ENCODE peak calls at places on chromosome 10, in ten cellular contexts. U is ecto neural progenitor cell; Z is iris pigment epithelial cell; P is epithelial cell of prostate; S is RWPE1; C is activated CD4-positive, alpha-beta T cell treated with anti-CD3 and anti-CD28 coated beads, Interleukin-2, amount 50 U/mL, for 24 hours; R is progenitor cell of endocrine pancreas; K is RWPE2; T is GM04503; Y is spleen. X is an unnamed sample.

GRCh38 chr10:86642499-86642898 is 11.8 kb upstream of the OPN4 start:
- DNase-seq in T (no peak), R (no peak), P (peak), K (no peak), Y (no peak), S (peak), Z (peak), U (no peak), C (no peak), X (no peak)

GRCh38 chr10:132422931-132423813 is 26.2 kb downstream of the PWWP2B start:
- DNase-seq in P (no peak), T (no peak), C (no peak), K (no peak), U (no peak), Z (no peak), Y (peak), R (no peak), S (no peak), X (no peak)

GRCh38 chr10:90162464-90162863 is 461.1 kb downstream of the KIF20B start:
- DNase-seq in U (no peak), K (no peak), R (no peak), C (no peak), S (no peak), T (no peak), Z (peak), Y (no peak), P (no peak), X (no peak)

GRCh38 chr10:132308588-132309451 is 1.1 kb upstream of the STK32C start:
- DNase-seq in S (no peak), Y (peak), U (no peak), C (no peak), T (no peak), K (no peak), Z (no peak), R (no peak), P (no peak), X (peak)

GRCh38 chr10:1123972-1124371 is 67.8 kb downstream of the WDR37 start:
- DNase-seq in P (no peak), T (no peak), C (no peak), U (no peak), Y (no peak), Z (no peak), S (no peak), K (no peak), R (no peak), X (no peak)

GRCh38 chr10:51733061-51733460 is 33.7 kb upstream of the CSTF2T start:
- DNase-seq in S (no peak), R (no peak), U (no peak), Y (no peak), T (no peak), K (no peak), C (no peak), Z (peak), P (no peak), X (no peak)

GRCh38 chr10:57692255-57692980 is 575.3 kb downstream of the IPMK start:
- DNase-seq in Y (no peak), K (no peak), P (peak), Z (peak), T (peak), R (no peak), U (no peak), S (peak), C (no peak), X (no peak)

GRCh38 chr10:96789571-96790108 is 42.5 kb upstream of the LCOR start:
- DNase-seq in C (no peak), P (no peak), Y (no peak), Z (no peak), K (no peak), S (no peak), T (no peak), U (no peak), R (no peak), X (no peak)

GRCh38 chr10:34102917-34103506 is 712.1 kb downstream of the PARD3 start:
- DNase-seq in P (no peak), S (no peak), U (no peak), K (no peak), Z (peak), T (peak), C (no peak), Y (no peak), R (no peak), X (no peak)

GRCh38 chr10:128484041-128484440 is 357.8 kb upstream of the MKI67 start:
- DNase-seq in C (no peak), R (no peak), Z (no peak), Y (peak), P (no peak), K (no peak), U (no peak), S (no peak), T (no peak), X (no peak)

GRCh38 chr10:120982507-120982906 is 131.3 kb downstream of the WDR11 start:
- DNase-seq in Y (no peak), Z (no peak), T (no peak), K (no peak), R (no peak), U (peak), S (no peak), P (no peak), C (no peak), X (no peak)

GRCh38 chr10:59623823-59624535 is 85.7 kb downstream of the SLC16A9 start:
- DNase-seq in K (no peak), C (no peak), S (no peak), U (no peak), Y (no peak), Z (no peak), P (no peak), T (no peak), R (no peak), X (no peak)

GRCh38 chr10:23422003-23422411 is 16.9 kb upstream of the OTUD1 start:
- DNase-seq in R (no peak), K (no peak), C (no peak), Y (no peak), U (no peak), P (no peak), T (no peak), S (no peak), Z (peak), X (no peak)

GRCh38 chr10:60985946-60986345 is 42.0 kb upstream of the RHOBTB1 start:
- DNase-seq in P (no peak), R (no peak), C (no peak), S (no peak), U (no peak), K (no peak), Y (no peak), Z (no peak), T (no peak), X (no peak)

GRCh38 chr10:103254113-103254512 is 8.4 kb downstream of the RPEL1 start:
- DNase-seq in K (no peak), U (no peak), T (no peak), P (no peak), Y (no peak), C (no peak), Z (no peak), S (no peak), R (no peak), X (no peak)

GRCh38 chr10:120368927-120369326 is 88.1 kb upstream of the PLPP4 start:
- DNase-seq in K (no peak), S (no peak), Y (no peak), T (no peak), R (no peak), P (no peak), C (no peak), U (no peak), Z (no peak), X (no peak)

GRCh38 chr10:110843031-110843430 is 28.7 kb upstream of the PDCD4 start:
- DNase-seq in T (no peak), S (no peak), K (no peak), Z (no peak), P (no peak), R (no peak), C (no peak), Y (no peak), U (no peak), X (no peak)

GRCh38 chr10:119871881-119872609 is 598 bp downstream of the MCMBP start:
- DNase-seq in U (peak), Z (peak), K (peak), T (no peak), S (peak), Y (peak), P (no peak), C (peak), R (peak), X (peak)

GRCh38 chr10:128124813-128125403 is 1.3 kb downstream of the MKI67 start:
- DNase-seq in Y (no peak), T (no peak), C (no peak), S (peak), K (no peak), R (no peak), Z (no peak), P (no peak), U (no peak), X (no peak)

GRCh38 chr10:117002206-117002605 is 2.8 kb downstream of the SHTN1 start:
- DNase-seq in P (no peak), K (no peak), C (no peak), Z (no peak), R (no peak), T (no peak), S (no peak), U (no peak), Y (no peak), X (no peak)

GRCh38 chr10:5041471-5042023 is 37.9 kb upstream of the AKR1C2 start:
- DNase-seq in C (no peak), Z (peak), T (no peak), R (no peak), P (no peak), Y (no peak), K (no peak), S (no peak), U (no peak), X (no peak)

GRCh38 chr10:75449320-75450061 is 18.1 kb downstream of the LRMDA start:
- DNase-seq in Y (no peak), Z (no peak), K (no peak), C (no peak), R (no peak), P (no peak), S (no peak), T (no peak), U (no peak), X (no peak)

GRCh38 chr10:71292624-71293445 is 26.2 kb upstream of the SLC29A3 start:
- DNase-seq in Y (no peak), Z (no peak), S (no peak), R (no peak), C (no peak), T (no peak), U (no peak), P (no peak), K (no peak), X (no peak)

GRCh38 chr10:23376175-23376787 is 31.7 kb upstream of the C10orf67 start:
- DNase-seq in P (no peak), T (no peak), U (no peak), Z (no peak), C (no peak), R (no peak), K (no peak), Y (no peak), S (no peak), X (no peak)